ENCODE peak calls at places on chromosomes 6 and 20, in four cellular contexts. One of them, this sample, is unnamed.
A peak's percentile ranks its signal among the peaks of the same experiment; 100 is the strongest.

GRCh38 chr20:24718696-24719095 is 230.4 kb upstream of the CST7 start:
- DNase-seq in cardiac fibroblast: no peak
- DNase-seq in HL-60: no peak
- DNase-seq in Peyer's patch: no peak
- DNase-seq in this sample: no peak

GRCh38 chr6:137743493-137743892 is 123.6 kb upstream of the TNFAIP3 start:
- DNase-seq in cardiac fibroblast: no peak
- DNase-seq in HL-60: no peak
- DNase-seq in Peyer's patch: no peak
- DNase-seq in this sample: no peak

GRCh38 chr6:56963793-56964192 is 8.9 kb downstream of the BEND6 start:
- DNase-seq in cardiac fibroblast: no peak
- DNase-seq in HL-60: no peak
- DNase-seq in Peyer's patch: no peak
- DNase-seq in this sample: no peak

GRCh38 chr20:10761786-10762185 is 88.0 kb upstream of the JAG1 start:
- DNase-seq in cardiac fibroblast: peak; percentile 92
- DNase-seq in HL-60: no peak
- DNase-seq in Peyer's patch: no peak
- DNase-seq in this sample: peak; percentile 49

GRCh38 chr6:170162771-170163404 is 128.0 kb downstream of the DLL1 start:
- DNase-seq in cardiac fibroblast: no peak
- DNase-seq in HL-60: no peak
- DNase-seq in Peyer's patch: no peak
- DNase-seq in this sample: no peak

GRCh38 chr6:125733516-125734300 is 15.7 kb upstream of the HEY2 start:
- DNase-seq in cardiac fibroblast: no peak
- DNase-seq in HL-60: no peak
- DNase-seq in Peyer's patch: no peak
- DNase-seq in this sample: no peak

GRCh38 chr6:87590989-87591388 is 1.1 kb downstream of the ORC3 start:
- DNase-seq in cardiac fibroblast: no peak
- DNase-seq in HL-60: no peak
- DNase-seq in Peyer's patch: no peak
- DNase-seq in this sample: no peak

GRCh38 chr6:80771941-80772340 is 665.5 kb downstream of the BCKDHB start:
- DNase-seq in cardiac fibroblast: peak; percentile 57
- DNase-seq in HL-60: no peak
- DNase-seq in Peyer's patch: no peak
- DNase-seq in this sample: peak; percentile 31

GRCh38 chr20:24746351-24746685 is 202.8 kb upstream of the CST7 start:
- DNase-seq in cardiac fibroblast: no peak
- DNase-seq in HL-60: no peak
- DNase-seq in Peyer's patch: peak; percentile 76
- DNase-seq in this sample: no peak

GRCh38 chr20:58131581-58132142 is 96.8 kb downstream of the ANKRD60 start:
- DNase-seq in cardiac fibroblast: peak; percentile 65
- DNase-seq in HL-60: no peak
- DNase-seq in Peyer's patch: no peak
- DNase-seq in this sample: peak; percentile 92

GRCh38 chr20:52118233-52118632 is 73.3 kb downstream of the ZFP64 start:
- DNase-seq in cardiac fibroblast: no peak
- DNase-seq in HL-60: no peak
- DNase-seq in Peyer's patch: no peak
- DNase-seq in this sample: no peak

GRCh38 chr20:32837157-32837556 is 17.4 kb downstream of the MAPRE1 start:
- DNase-seq in cardiac fibroblast: no peak
- DNase-seq in HL-60: no peak
- DNase-seq in Peyer's patch: no peak
- DNase-seq in this sample: no peak

GRCh38 chr6:112618796-112619195 is 271.7 kb downstream of the RFPL4B start:
- DNase-seq in cardiac fibroblast: peak; percentile 20
- DNase-seq in HL-60: no peak
- DNase-seq in Peyer's patch: no peak
- DNase-seq in this sample: no peak

GRCh38 chr6:142300758-142301251 is 1.0 kb upstream of the ADGRG6 start:
- DNase-seq in cardiac fibroblast: peak; percentile 82
- DNase-seq in HL-60: no peak
- DNase-seq in Peyer's patch: peak; percentile 74
- DNase-seq in this sample: no peak

GRCh38 chr6:168035661-168036616 is 38.5 kb downstream of the KIF25 start:
- DNase-seq in cardiac fibroblast: peak; percentile 9
- DNase-seq in HL-60: no peak
- DNase-seq in Peyer's patch: peak; percentile 49
- DNase-seq in this sample: no peak

GRCh38 chr20:57260959-57261357 is 5.5 kb downstream of the BMP7 start:
- DNase-seq in cardiac fibroblast: no peak
- DNase-seq in HL-60: no peak
- DNase-seq in Peyer's patch: no peak
- DNase-seq in this sample: no peak

GRCh38 chr6:116714761-116715160 is 33.8 kb downstream of the KPNA5 start:
- DNase-seq in cardiac fibroblast: no peak
- DNase-seq in HL-60: no peak
- DNase-seq in Peyer's patch: no peak
- DNase-seq in this sample: no peak

GRCh38 chr20:50540620-50541605 is 30.7 kb downstream of the PTPN1 start:
- DNase-seq in cardiac fibroblast: peak; percentile 96
- DNase-seq in HL-60: no peak
- DNase-seq in Peyer's patch: no peak
- DNase-seq in this sample: peak; percentile 89
- TF ChIP-seq CTCF in cardiac fibroblast: no peak
- TF ChIP-seq CTCF in HL-60: no peak
- TF ChIP-seq CTCF in Peyer's patch: no peak
- TF ChIP-seq CTCF in this sample: peak; percentile 16

GRCh38 chr20:62797671-62798532 is 1.6 kb downstream of the MRGBP start:
- DNase-seq in cardiac fibroblast: no peak
- DNase-seq in HL-60: no peak
- DNase-seq in Peyer's patch: peak; percentile 86
- DNase-seq in this sample: no peak
- H3K4me3 ChIP-seq in cardiac fibroblast: no peak overlapping the region
- H3K4me3 ChIP-seq in HL-60: no peak overlapping the region
- H3K4me3 ChIP-seq in Peyer's patch: no peak overlapping the region
- H3K4me3 ChIP-seq in this sample: peak overlapping the region; percentile 54

DNA sequence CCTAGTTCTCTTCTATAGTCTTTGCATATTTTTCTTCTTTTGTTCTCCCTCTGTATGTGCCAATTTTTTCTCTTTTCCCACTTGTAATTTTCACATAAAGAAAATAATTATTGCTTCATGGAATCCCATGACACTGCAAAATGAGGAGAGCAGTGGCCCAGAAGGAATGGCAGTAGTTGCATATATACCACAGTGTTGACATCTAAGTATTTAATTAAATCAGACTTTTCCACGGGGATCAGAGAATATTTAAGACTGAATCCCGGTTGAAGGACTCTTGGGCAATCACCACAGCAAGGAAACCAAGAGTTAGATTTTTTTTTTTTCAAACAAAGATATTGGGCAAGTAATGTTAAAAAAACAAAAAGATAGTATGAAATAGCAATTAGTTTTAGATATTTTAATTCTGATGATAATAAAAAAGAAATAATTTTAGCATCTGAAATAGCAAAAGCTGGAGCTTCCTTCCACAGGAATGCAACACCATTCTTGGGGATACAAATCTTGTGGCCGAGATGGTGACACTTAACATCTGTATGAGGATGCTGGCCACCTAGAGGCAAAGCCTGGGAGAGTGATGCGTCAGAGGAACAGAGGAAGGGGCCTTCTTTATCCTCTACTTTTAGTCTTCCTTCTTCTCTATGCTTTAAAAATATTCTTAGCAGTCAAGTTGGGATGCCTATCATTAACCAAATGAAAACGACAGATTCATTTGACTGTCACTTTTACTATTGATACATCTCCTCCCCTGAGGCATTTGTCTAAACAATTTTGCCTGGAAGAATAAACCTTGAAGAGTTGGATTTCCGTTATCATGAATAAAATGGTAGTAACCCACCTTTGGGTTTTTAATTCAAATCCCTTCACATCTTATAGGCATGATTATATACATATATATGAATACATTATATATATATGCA is 356.2 kb downstream of the GJA1 start:
- DNase-seq in cardiac fibroblast: peak; percentile 39
- DNase-seq in HL-60: no peak
- DNase-seq in Peyer's patch: no peak
- DNase-seq in this sample: no peak
- TF ChIP-seq CTCF in cardiac fibroblast: peak; percentile 27
- TF ChIP-seq CTCF in HL-60: no peak
- TF ChIP-seq CTCF in Peyer's patch: no peak
- TF ChIP-seq CTCF in this sample: peak; percentile 14

GRCh38 chr6:109051301-109051700 is 43.3 kb downstream of the SESN1 start:
- DNase-seq in cardiac fibroblast: no peak
- DNase-seq in HL-60: no peak
- DNase-seq in Peyer's patch: no peak
- DNase-seq in this sample: peak; percentile 29

GRCh38 chr6:109052852-109053251 is 41.8 kb downstream of the SESN1 start:
- DNase-seq in cardiac fibroblast: no peak
- DNase-seq in HL-60: no peak
- DNase-seq in Peyer's patch: no peak
- DNase-seq in this sample: no peak

GRCh38 chr6:109052015-109052651 is 42.5 kb downstream of the SESN1 start:
- DNase-seq in cardiac fibroblast: no peak
- DNase-seq in HL-60: no peak
- DNase-seq in Peyer's patch: no peak
- DNase-seq in this sample: no peak

GRCh38 chr6:109055771-109056235 is 38.8 kb downstream of the SESN1 start:
- DNase-seq in cardiac fibroblast: peak; percentile 70
- DNase-seq in HL-60: no peak
- DNase-seq in Peyer's patch: no peak
- DNase-seq in this sample: no peak

GRCh38 chr6:109053285-109053684 is 41.4 kb downstream of the SESN1 start:
- DNase-seq in cardiac fibroblast: no peak
- DNase-seq in HL-60: no peak
- DNase-seq in Peyer's patch: no peak
- DNase-seq in this sample: no peak
- H3K4me3 ChIP-seq in cardiac fibroblast: no peak overlapping the region
- H3K4me3 ChIP-seq in HL-60: no peak overlapping the region
- H3K4me3 ChIP-seq in Peyer's patch: no peak overlapping the region
- H3K4me3 ChIP-seq in this sample: no peak overlapping the region

GRCh38 chr20:13996265-13996664 is 949 bp downstream of the MACROD2 start:
- DNase-seq in cardiac fibroblast: no peak
- DNase-seq in HL-60: no peak
- DNase-seq in Peyer's patch: no peak
- DNase-seq in this sample: no peak

GRCh38 chr20:13990465-13990864 is at the start of gene SEL1L2:
- DNase-seq in cardiac fibroblast: no peak
- DNase-seq in HL-60: no peak
- DNase-seq in Peyer's patch: no peak
- DNase-seq in this sample: no peak

GRCh38 chr20:13995841-13996240 is 525 bp downstream of the MACROD2 start:
- DNase-seq in cardiac fibroblast: no peak
- DNase-seq in HL-60: peak; percentile 32
- DNase-seq in Peyer's patch: peak; percentile 61
- DNase-seq in this sample: no peak

GRCh38 chr20:13991311-13991710 is 897 bp upstream of the SEL1L2 start:
- DNase-seq in cardiac fibroblast: no peak
- DNase-seq in HL-60: no peak
- DNase-seq in Peyer's patch: no peak
- DNase-seq in this sample: no peak

GRCh38 chr20:13995086-13995665 is at the start of gene MACROD2:
- DNase-seq in cardiac fibroblast: peak; percentile 50
- DNase-seq in HL-60: peak; percentile 88
- DNase-seq in Peyer's patch: peak; percentile 92
- DNase-seq in this sample: peak; percentile 78
- TF ChIP-seq CTCF in cardiac fibroblast: no peak
- TF ChIP-seq CTCF in HL-60: no peak
- TF ChIP-seq CTCF in Peyer's patch: no peak
- TF ChIP-seq CTCF in this sample: no peak

GRCh38 chr6:27593200-27593818 is 120.4 kb upstream of the ZNF184 start:
- DNase-seq in cardiac fibroblast: no peak
- DNase-seq in HL-60: no peak
- DNase-seq in Peyer's patch: no peak
- DNase-seq in this sample: no peak

GRCh38 chr6:27592107-27592480 is 119.2 kb upstream of the ZNF184 start:
- DNase-seq in cardiac fibroblast: no peak
- DNase-seq in HL-60: no peak
- DNase-seq in Peyer's patch: no peak
- DNase-seq in this sample: no peak

GRCh38 chr6:27591660-27592059 is 118.8 kb upstream of the ZNF184 start:
- DNase-seq in cardiac fibroblast: peak; percentile 85
- DNase-seq in HL-60: no peak
- DNase-seq in Peyer's patch: no peak
- DNase-seq in this sample: no peak

GRCh38 chr6:27592481-27593199 is 119.7 kb upstream of the ZNF184 start:
- DNase-seq in cardiac fibroblast: peak; percentile 92
- DNase-seq in HL-60: peak; percentile 82
- DNase-seq in Peyer's patch: no peak
- DNase-seq in this sample: no peak

DNA sequence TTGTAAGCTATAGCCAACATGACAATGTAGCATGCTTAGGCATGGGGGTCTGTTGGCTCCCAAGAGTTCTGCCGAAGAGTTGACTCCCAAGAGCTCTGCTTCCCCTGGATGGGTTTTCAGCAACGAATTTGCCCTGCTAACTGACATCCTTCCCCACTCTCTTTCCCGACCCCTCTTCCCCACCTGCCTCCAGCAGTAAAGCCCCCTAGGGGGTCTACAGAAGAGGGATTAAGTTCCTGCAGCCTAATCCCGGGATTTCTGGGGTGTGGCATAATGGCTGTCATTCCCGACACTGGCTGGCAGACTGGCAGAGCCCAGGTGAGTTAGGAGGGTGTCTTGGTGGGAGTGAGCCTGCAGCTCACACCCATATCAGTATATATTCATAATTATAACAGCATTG is 121.0 kb upstream of the ZNF184 start:
- DNase-seq in cardiac fibroblast: no peak
- DNase-seq in HL-60: no peak
- DNase-seq in Peyer's patch: no peak
- DNase-seq in this sample: no peak
- H3K4me3 ChIP-seq in cardiac fibroblast: no peak overlapping the region
- H3K4me3 ChIP-seq in HL-60: no peak overlapping the region
- H3K4me3 ChIP-seq in Peyer's patch: no peak overlapping the region
- H3K4me3 ChIP-seq in this sample: no peak overlapping the region

GRCh38 chr6:37489697-37490336 is 9.9 kb downstream of the CCDC167 start:
- DNase-seq in cardiac fibroblast: no peak
- DNase-seq in HL-60: no peak
- DNase-seq in Peyer's patch: peak; percentile 49
- DNase-seq in this sample: no peak
- TF ChIP-seq CTCF in cardiac fibroblast: peak; percentile 7
- TF ChIP-seq CTCF in HL-60: no peak
- TF ChIP-seq CTCF in Peyer's patch: no peak
- TF ChIP-seq CTCF in this sample: peak; percentile 26

DNA sequence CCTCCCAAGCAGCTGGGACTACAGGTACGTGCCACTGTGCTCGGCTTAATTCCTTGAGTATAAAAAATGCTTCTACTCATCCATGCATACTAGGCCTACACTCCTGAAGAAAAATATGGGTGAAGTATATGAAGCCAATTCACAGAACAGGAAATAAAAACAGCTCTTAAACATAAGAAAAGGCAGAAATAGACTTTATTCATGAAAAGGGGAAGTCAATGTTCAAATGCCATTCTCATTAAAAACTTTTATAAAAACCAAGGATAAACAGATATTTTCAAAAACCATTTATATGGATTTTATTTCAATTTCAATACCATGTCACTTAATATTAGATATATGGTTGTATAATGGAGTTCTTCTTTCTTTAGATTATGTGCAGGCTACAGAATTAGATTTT is 18.3 kb downstream of the SERPINB9 start:
- DNase-seq in cardiac fibroblast: no peak
- DNase-seq in HL-60: no peak
- DNase-seq in Peyer's patch: no peak
- DNase-seq in this sample: no peak
- H3K4me3 ChIP-seq in cardiac fibroblast: no peak overlapping the region
- H3K4me3 ChIP-seq in HL-60: no peak overlapping the region
- H3K4me3 ChIP-seq in Peyer's patch: no peak overlapping the region
- H3K4me3 ChIP-seq in this sample: no peak overlapping the region

GRCh38 chr20:36563415-36563814 is 10.0 kb upstream of the TGIF2 start:
- DNase-seq in cardiac fibroblast: no peak
- DNase-seq in HL-60: no peak
- DNase-seq in Peyer's patch: no peak
- DNase-seq in this sample: no peak
- TF ChIP-seq CTCF in cardiac fibroblast: no peak
- TF ChIP-seq CTCF in HL-60: no peak
- TF ChIP-seq CTCF in Peyer's patch: no peak
- TF ChIP-seq CTCF in this sample: no peak

This sample was measured in astrocyte of the cerebellum.